ENCODE peak calls at places on chromosome 2, in eight cellular contexts. One of them, this sample, is unnamed.

GRCh38 chr2:207416936-207417718 is 112.6 kb upstream of the CREB1 start:
- DNase-seq in PC-9: no peak
- DNase-seq in IMR-90: peak
- DNase-seq in esophagus squamous epithelium: no peak
- DNase-seq in tibial artery: no peak
- DNase-seq in heart left ventricle: no peak
- DNase-seq in RWPE2: no peak
- DNase-seq in AG10803: no peak
- DNase-seq in this sample: no peak

GRCh38 chr2:120865656-120866055 is 130.0 kb downstream of the GLI2 start:
- DNase-seq in PC-9: no peak
- DNase-seq in IMR-90: no peak
- DNase-seq in esophagus squamous epithelium: no peak
- DNase-seq in tibial artery: peak
- DNase-seq in heart left ventricle: peak
- DNase-seq in RWPE2: peak
- DNase-seq in AG10803: no peak
- DNase-seq in this sample: no peak

GRCh38 chr2:115833196-115833595 is 1390.8 kb downstream of the DPP10 start:
- DNase-seq in PC-9: no peak
- DNase-seq in IMR-90: no peak
- DNase-seq in esophagus squamous epithelium: no peak
- DNase-seq in tibial artery: no peak
- DNase-seq in heart left ventricle: no peak
- DNase-seq in RWPE2: no peak
- DNase-seq in AG10803: no peak
- DNase-seq in this sample: no peak

GRCh38 chr2:171522057-171522803 is at the start of gene CYBRD1:
- DNase-seq in PC-9: peak
- DNase-seq in IMR-90: peak
- DNase-seq in esophagus squamous epithelium: peak
- DNase-seq in tibial artery: peak
- DNase-seq in heart left ventricle: peak
- DNase-seq in RWPE2: peak
- DNase-seq in AG10803: peak
- DNase-seq in this sample: peak

GRCh38 chr2:82139979-82140611 is 1835.5 kb upstream of the LRRTM1 start:
- DNase-seq in PC-9: peak
- DNase-seq in IMR-90: no peak
- DNase-seq in esophagus squamous epithelium: no peak
- DNase-seq in tibial artery: no peak
- DNase-seq in heart left ventricle: no peak
- DNase-seq in RWPE2: no peak
- DNase-seq in AG10803: no peak
- DNase-seq in this sample: no peak

GRCh38 chr2:29394311-29394710 is 279.1 kb downstream of the CLIP4 start:
- DNase-seq in PC-9: no peak
- DNase-seq in IMR-90: no peak
- DNase-seq in esophagus squamous epithelium: no peak
- DNase-seq in tibial artery: no peak
- DNase-seq in heart left ventricle: no peak
- DNase-seq in RWPE2: no peak
- DNase-seq in AG10803: no peak
- DNase-seq in this sample: no peak

GRCh38 chr2:104213758-104214157 is 640.2 kb upstream of the POU3F3 start:
- DNase-seq in PC-9: no peak
- DNase-seq in IMR-90: no peak
- DNase-seq in esophagus squamous epithelium: no peak
- DNase-seq in tibial artery: no peak
- DNase-seq in heart left ventricle: no peak
- DNase-seq in RWPE2: no peak
- DNase-seq in AG10803: no peak
- DNase-seq in this sample: no peak

GRCh38 chr2:69032336-69032735 is 19.4 kb downstream of the ANTXR1 start:
- DNase-seq in PC-9: no peak
- DNase-seq in IMR-90: peak
- DNase-seq in esophagus squamous epithelium: no peak
- DNase-seq in tibial artery: no peak
- DNase-seq in heart left ventricle: no peak
- DNase-seq in RWPE2: no peak
- DNase-seq in AG10803: no peak
- DNase-seq in this sample: no peak

GRCh38 chr2:235230809-235231601 is 262.8 kb upstream of the AGAP1 start:
- DNase-seq in PC-9: no peak
- DNase-seq in IMR-90: no peak
- DNase-seq in esophagus squamous epithelium: no peak
- DNase-seq in tibial artery: no peak
- DNase-seq in heart left ventricle: no peak
- DNase-seq in RWPE2: no peak
- DNase-seq in AG10803: peak
- DNase-seq in this sample: peak

GRCh38 chr2:151857650-151858049 is 29.4 kb upstream of the ARL5A start:
- DNase-seq in PC-9: peak
- DNase-seq in IMR-90: no peak
- DNase-seq in esophagus squamous epithelium: no peak
- DNase-seq in tibial artery: no peak
- DNase-seq in heart left ventricle: no peak
- DNase-seq in RWPE2: no peak
- DNase-seq in AG10803: no peak
- DNase-seq in this sample: no peak

GRCh38 chr2:73050011-73050617 is 21.4 kb downstream of the SFXN5 start:
- DNase-seq in PC-9: no peak
- DNase-seq in IMR-90: no peak
- DNase-seq in esophagus squamous epithelium: no peak
- DNase-seq in tibial artery: no peak
- DNase-seq in heart left ventricle: no peak
- DNase-seq in RWPE2: no peak
- DNase-seq in AG10803: no peak
- DNase-seq in this sample: no peak

GRCh38 chr2:238406222-238406997 is 20.3 kb upstream of the ASB1 start:
- DNase-seq in PC-9: no peak
- DNase-seq in IMR-90: no peak
- DNase-seq in esophagus squamous epithelium: no peak
- DNase-seq in tibial artery: no peak
- DNase-seq in heart left ventricle: no peak
- DNase-seq in RWPE2: no peak
- DNase-seq in AG10803: no peak
- DNase-seq in this sample: no peak

GRCh38 chr2:82215212-82215611 is 1910.7 kb upstream of the LRRTM1 start:
- DNase-seq in PC-9: no peak
- DNase-seq in IMR-90: no peak
- DNase-seq in esophagus squamous epithelium: no peak
- DNase-seq in tibial artery: no peak
- DNase-seq in heart left ventricle: no peak
- DNase-seq in RWPE2: no peak
- DNase-seq in AG10803: no peak
- DNase-seq in this sample: no peak

GRCh38 chr2:40448476-40449079 is 3.3 kb downstream of the SLC8A1 start:
- DNase-seq in PC-9: no peak
- DNase-seq in IMR-90: peak
- DNase-seq in esophagus squamous epithelium: no peak
- DNase-seq in tibial artery: no peak
- DNase-seq in heart left ventricle: no peak
- DNase-seq in RWPE2: no peak
- DNase-seq in AG10803: peak
- DNase-seq in this sample: peak

GRCh38 chr2:85259101-85259590 is 68.6 kb downstream of the TGOLN2 start:
- DNase-seq in PC-9: peak
- DNase-seq in IMR-90: peak
- DNase-seq in esophagus squamous epithelium: no peak
- DNase-seq in tibial artery: no peak
- DNase-seq in heart left ventricle: peak
- DNase-seq in RWPE2: no peak
- DNase-seq in AG10803: peak
- DNase-seq in this sample: peak

GRCh38 chr2:150376627-150377335 is 110.7 kb downstream of the RND3 start:
- DNase-seq in PC-9: peak
- DNase-seq in IMR-90: peak
- DNase-seq in esophagus squamous epithelium: no peak
- DNase-seq in tibial artery: no peak
- DNase-seq in heart left ventricle: no peak
- DNase-seq in RWPE2: no peak
- DNase-seq in AG10803: peak
- DNase-seq in this sample: peak

GRCh38 chr2:170891893-170892292 is 37.2 kb upstream of the GORASP2 start:
- DNase-seq in PC-9: no peak
- DNase-seq in IMR-90: no peak
- DNase-seq in esophagus squamous epithelium: no peak
- DNase-seq in tibial artery: no peak
- DNase-seq in heart left ventricle: no peak
- DNase-seq in RWPE2: no peak
- DNase-seq in AG10803: no peak
- DNase-seq in this sample: no peak

GRCh38 chr2:127623388-127624320 is 22.3 kb upstream of the GPR17 start:
- DNase-seq in PC-9: no peak
- DNase-seq in IMR-90: peak
- DNase-seq in esophagus squamous epithelium: no peak
- DNase-seq in tibial artery: peak
- DNase-seq in heart left ventricle: no peak
- DNase-seq in RWPE2: peak
- DNase-seq in AG10803: no peak
- DNase-seq in this sample: no peak

GRCh38 chr2:116718451-116718850 is 1096.0 kb upstream of the DDX18 start:
- DNase-seq in PC-9: no peak
- DNase-seq in IMR-90: no peak
- DNase-seq in esophagus squamous epithelium: no peak
- DNase-seq in tibial artery: no peak
- DNase-seq in heart left ventricle: no peak
- DNase-seq in RWPE2: no peak
- DNase-seq in AG10803: no peak
- DNase-seq in this sample: no peak

DNA sequence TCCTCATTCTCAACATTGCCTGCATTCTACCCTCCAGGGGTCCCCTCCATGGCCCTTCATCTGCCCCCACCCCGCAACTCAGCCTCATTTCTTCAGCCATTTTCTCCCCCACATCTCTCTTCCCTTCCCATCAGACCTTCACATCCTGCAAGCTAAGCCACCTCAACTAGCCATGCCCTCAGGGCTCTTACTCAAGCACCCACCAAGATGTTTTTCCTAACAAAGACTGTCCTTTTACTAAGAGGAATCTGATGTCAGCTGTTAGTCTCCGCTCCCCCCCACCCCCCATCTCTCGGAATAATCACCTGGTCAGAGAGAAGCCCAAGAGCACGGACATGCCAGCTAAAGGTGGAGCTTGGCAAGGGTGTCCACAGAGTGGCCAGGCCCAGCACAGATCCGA is 4.7 kb upstream of the CAPN10 start:
- DNase-seq in PC-9: no peak
- DNase-seq in IMR-90: no peak
- DNase-seq in esophagus squamous epithelium: no peak
- DNase-seq in tibial artery: no peak
- DNase-seq in heart left ventricle: no peak
- DNase-seq in RWPE2: no peak
- DNase-seq in AG10803: no peak
- DNase-seq in this sample: no peak
- H3K4me3 ChIP-seq in PC-9: no peak
- H3K4me3 ChIP-seq in IMR-90: no peak
- H3K4me3 ChIP-seq in esophagus squamous epithelium: no peak
- H3K4me3 ChIP-seq in tibial artery: no peak
- H3K4me3 ChIP-seq in heart left ventricle: no peak
- H3K4me3 ChIP-seq in RWPE2: no peak
- H3K4me3 ChIP-seq in AG10803: no peak
- H3K4me3 ChIP-seq in this sample: no peak

GRCh38 chr2:46010925-46011490 is 286.2 kb upstream of the EPAS1 start:
- DNase-seq in PC-9: peak
- DNase-seq in IMR-90: peak
- DNase-seq in esophagus squamous epithelium: no peak
- DNase-seq in tibial artery: no peak
- DNase-seq in heart left ventricle: no peak
- DNase-seq in RWPE2: no peak
- DNase-seq in AG10803: peak
- DNase-seq in this sample: peak
- TF ChIP-seq CTCF in PC-9: peak
- TF ChIP-seq CTCF in IMR-90: peak
- TF ChIP-seq CTCF in esophagus squamous epithelium: peak
- TF ChIP-seq CTCF in tibial artery: peak
- TF ChIP-seq CTCF in heart left ventricle: peak
- TF ChIP-seq CTCF in RWPE2: peak
- TF ChIP-seq CTCF in AG10803: peak
- TF ChIP-seq CTCF in this sample: peak

DNA sequence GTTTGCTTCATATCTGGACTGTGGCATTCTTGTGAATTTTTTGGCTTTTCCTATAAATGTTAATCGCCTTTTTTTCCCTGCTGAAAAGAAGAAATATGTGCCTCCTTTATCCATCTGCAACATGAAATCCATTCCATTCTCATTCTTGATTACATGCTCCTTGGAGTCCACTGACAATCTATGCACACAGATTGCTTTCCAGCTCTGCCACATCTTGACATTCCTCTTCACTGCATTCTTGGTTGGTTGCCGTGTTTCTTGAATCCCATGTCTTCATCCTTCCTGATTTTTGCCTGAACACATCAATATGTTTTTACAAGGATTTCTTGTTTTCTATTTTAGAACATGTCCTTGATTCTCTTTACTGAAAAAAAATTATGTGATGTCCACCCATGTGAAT is 26.7 kb upstream of the BIRC6 start:
- DNase-seq in PC-9: no peak
- DNase-seq in IMR-90: peak
- DNase-seq in esophagus squamous epithelium: no peak
- DNase-seq in tibial artery: no peak
- DNase-seq in heart left ventricle: no peak
- DNase-seq in RWPE2: no peak
- DNase-seq in AG10803: peak
- DNase-seq in this sample: no peak
- H3K4me3 ChIP-seq in PC-9: no peak
- H3K4me3 ChIP-seq in IMR-90: no peak
- H3K4me3 ChIP-seq in esophagus squamous epithelium: no peak
- H3K4me3 ChIP-seq in tibial artery: no peak
- H3K4me3 ChIP-seq in heart left ventricle: no peak
- H3K4me3 ChIP-seq in RWPE2: no peak
- H3K4me3 ChIP-seq in AG10803: no peak
- H3K4me3 ChIP-seq in this sample: no peak

GRCh38 chr2:102806250-102806837 is 44.5 kb downstream of the TMEM182 start:
- DNase-seq in PC-9: no peak
- DNase-seq in IMR-90: peak
- DNase-seq in esophagus squamous epithelium: no peak
- DNase-seq in tibial artery: peak
- DNase-seq in heart left ventricle: no peak
- DNase-seq in RWPE2: no peak
- DNase-seq in AG10803: peak
- DNase-seq in this sample: peak
- TF ChIP-seq CTCF in PC-9: peak
- TF ChIP-seq CTCF in IMR-90: peak
- TF ChIP-seq CTCF in esophagus squamous epithelium: peak
- TF ChIP-seq CTCF in tibial artery: peak
- TF ChIP-seq CTCF in heart left ventricle: peak
- TF ChIP-seq CTCF in RWPE2: peak
- TF ChIP-seq CTCF in AG10803: peak
- TF ChIP-seq CTCF in this sample: peak